ENCODE peak calls at places on chromosomes 12 and 14, in five cellular contexts. L is IMR-90, C is HCT116, U is fibroblast of lung, O is K562. F is an unnamed sample.

GRCh38 chr14:23248601-23249000 is 10.9 kb downstream of the RNF212B start:
- DNase-seq in L (no peak), C (no peak), U (no peak), O (no peak), F (no peak)

GRCh38 chr12:62808166-62808879 is 126.6 kb downstream of the PPM1H start:
- DNase-seq in L (no peak), C (no peak), U (no peak), O (no peak), F (no peak)

GRCh38 chr14:33986804-33987203 is 35.9 kb upstream of the EGLN3 start:
- DNase-seq in L (peak), C (peak), U (peak), O (no peak), F (no peak)

GRCh38 chr12:24948816-24949722 is at the start of gene BCAT1:
- DNase-seq in L (peak), C (no peak), U (peak), O (peak), F (peak)

GRCh38 chr14:104810316-104810715 is 9.4 kb downstream of the ZBTB42 start:
- DNase-seq in L (no peak), C (no peak), U (no peak), O (no peak), F (no peak)

GRCh38 chr12:122079038-122079531 is 529 bp downstream of the MLXIP start:
- DNase-seq in L (no peak), C (no peak), U (no peak), O (no peak), F (peak)

GRCh38 chr12:71201136-71201679 is 43.4 kb upstream of the TSPAN8 start:
- DNase-seq in L (no peak), C (no peak), U (no peak), O (no peak), F (no peak)

GRCh38 chr14:90274808-90275454 is 18.6 kb downstream of the PSMC1 start:
- DNase-seq in L (peak), C (no peak), U (peak), O (no peak), F (no peak)

DNA sequence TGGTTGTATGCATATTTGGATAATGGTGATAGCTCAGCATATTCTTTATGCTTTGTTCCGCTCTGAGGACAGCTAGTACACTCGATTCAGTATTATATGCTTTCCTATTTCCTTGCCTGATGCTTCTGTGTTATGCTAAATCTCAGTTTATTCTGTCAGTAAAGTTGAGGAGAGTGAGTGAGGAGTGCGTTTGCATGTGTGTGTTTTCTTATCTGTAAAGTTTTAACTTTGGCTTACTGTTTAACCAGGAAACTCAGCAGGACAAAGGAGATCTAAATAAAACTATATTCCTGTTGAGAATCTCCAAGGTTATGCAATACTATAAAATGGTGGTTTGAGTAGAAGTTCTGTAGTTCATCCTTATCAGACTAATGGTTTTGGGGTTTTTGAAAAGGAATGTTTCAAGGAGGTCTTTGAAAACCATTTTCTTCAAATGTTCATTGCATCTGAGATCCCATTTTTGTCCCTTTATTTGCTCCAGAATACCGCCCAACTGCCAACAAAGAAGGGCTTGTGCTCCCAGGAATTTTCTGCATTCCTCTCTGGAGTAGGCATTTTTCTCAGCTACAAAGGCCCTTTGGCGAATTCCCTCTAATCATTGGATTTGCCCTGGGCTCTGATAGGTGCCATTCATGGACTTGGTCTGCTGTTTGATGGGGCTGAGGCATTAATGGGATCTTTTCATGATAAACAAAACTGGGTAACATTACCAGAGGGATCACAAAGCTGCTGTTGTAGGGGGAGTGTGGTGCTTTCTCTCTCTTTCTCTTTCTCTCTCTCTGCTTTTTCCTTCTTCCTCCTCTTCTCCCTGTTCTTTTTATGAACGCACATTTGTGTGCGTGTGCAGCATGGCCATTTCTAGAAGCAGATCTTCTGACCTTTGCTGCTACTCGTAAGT is 71.7 kb downstream of the HMGA2 start:
- DNase-seq in L (no peak), C (peak), U (no peak), O (no peak), F (no peak)
- H2AFZ ChIP-seq in L (no peak), C (no peak), U (no peak), O (no peak), F (no peak)

GRCh38 chr12:65860584-65860983 is 36.3 kb downstream of the HMGA2 start:
- DNase-seq in L (no peak), C (no peak), U (no peak), O (no peak), F (no peak)

GRCh38 chr12:65858831-65859230 is 34.5 kb downstream of the HMGA2 start:
- DNase-seq in L (peak), C (no peak), U (peak), O (no peak), F (no peak)

GRCh38 chr12:65856521-65856920 is 32.2 kb downstream of the HMGA2 start:
- DNase-seq in L (no peak), C (no peak), U (no peak), O (no peak), F (no peak)

GRCh38 chr12:65857875-65858274 is 33.6 kb downstream of the HMGA2 start:
- DNase-seq in L (no peak), C (no peak), U (no peak), O (no peak), F (no peak)

DNA sequence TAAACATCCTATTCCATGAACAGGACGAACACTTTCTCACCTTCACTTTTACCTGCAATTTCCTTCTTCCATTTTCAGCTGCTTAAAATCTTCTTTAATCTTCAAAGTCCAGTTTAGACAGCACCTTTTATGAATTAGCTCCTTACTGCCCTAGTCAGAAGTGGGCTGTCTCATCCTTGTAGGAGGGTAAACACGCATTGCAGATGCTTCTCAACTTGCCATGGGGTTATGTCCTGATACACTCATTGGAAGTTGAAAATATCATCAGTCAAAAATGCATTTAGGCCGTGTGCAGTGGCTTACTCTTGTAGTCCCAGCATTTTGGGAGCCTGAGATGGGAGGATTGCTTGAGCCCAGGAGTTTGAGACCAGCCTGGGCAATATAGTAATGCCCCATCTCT is 35.2 kb downstream of the HMGA2 start:
- DNase-seq in L (peak), C (no peak), U (no peak), O (no peak), F (no peak)
- H3K9ac ChIP-seq in L (no peak), C (no peak), U (no peak), O (no peak), F (no peak)

DNA sequence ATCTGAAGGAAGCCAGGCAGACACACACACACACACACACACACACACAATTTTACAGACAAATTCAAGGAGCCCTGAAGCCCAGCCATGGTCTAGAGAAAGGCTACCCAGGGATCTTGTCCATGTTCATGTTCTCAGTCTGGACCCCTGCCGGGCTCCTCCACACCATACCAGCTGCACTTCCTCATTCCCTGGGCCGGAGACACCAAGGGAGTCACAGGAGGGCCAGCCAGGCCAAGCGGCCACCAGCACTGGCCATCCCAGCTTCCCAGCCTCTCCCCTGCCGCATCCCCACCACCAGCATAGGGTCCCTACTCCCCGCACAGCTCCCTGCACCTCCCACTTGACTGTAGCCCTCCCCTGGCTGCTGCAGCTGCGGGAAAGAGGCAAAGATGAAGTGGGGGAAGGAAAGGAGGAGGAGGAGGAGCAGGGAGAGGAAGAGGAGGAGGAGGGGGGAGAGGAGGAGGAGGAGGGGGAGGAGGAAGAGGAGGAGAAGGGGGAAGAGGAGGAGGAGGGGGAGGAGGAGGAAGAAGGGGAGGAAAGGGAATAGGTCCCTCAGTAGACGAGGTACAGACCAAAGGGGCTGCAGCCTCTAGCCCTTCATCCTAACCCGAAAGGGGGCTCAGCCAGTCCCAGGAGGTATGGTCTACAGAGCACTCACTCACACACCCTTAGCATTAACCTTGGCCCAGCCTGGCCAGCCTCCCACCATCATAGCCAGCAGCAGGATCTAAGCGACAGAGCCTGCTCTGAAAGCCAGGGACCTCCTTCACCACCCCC is 293.2 kb downstream of the DPF3 start:
- DNase-seq in L (no peak), C (no peak), U (no peak), O (no peak), F (no peak)
- H2AFZ ChIP-seq in L (peak), C (no peak), U (peak), O (no peak), F (no peak)

DNA sequence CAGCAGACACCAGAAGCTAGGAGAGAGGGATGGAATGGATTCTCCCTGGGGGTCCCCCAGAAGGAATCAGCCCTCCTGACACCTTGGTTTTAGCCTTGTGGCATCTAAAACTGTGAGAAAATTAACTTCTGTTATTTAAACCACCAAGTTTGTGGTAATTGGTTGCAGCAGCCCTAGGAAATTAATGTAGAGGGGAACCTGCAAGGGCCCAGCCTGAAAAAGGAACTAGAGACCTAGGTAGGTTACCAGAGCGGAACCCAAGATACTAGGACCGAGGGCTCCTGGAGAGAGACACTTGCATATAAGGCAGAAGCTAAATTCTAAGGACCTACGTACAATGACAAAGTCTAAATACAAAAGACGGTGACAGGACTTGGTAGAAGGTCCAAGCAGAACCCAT is 8.1 kb upstream of the DENND5B start:
- DNase-seq in L (no peak), C (no peak), U (no peak), O (no peak), F (peak)
- H3K9ac ChIP-seq in L (no peak), C (no peak), U (no peak), O (no peak), F (no peak)

GRCh38 chr12:81809829-81810595 is 50.9 kb upstream of the PPFIA2 start:
- DNase-seq in L (no peak), C (no peak), U (no peak), O (no peak), F (peak)

GRCh38 chr12:81811778-81812125 is 52.6 kb upstream of the PPFIA2 start:
- DNase-seq in L (no peak), C (no peak), U (no peak), O (no peak), F (no peak)

GRCh38 chr12:81811066-81811777 is 52.1 kb upstream of the PPFIA2 start:
- DNase-seq in L (no peak), C (no peak), U (no peak), O (no peak), F (no peak)

GRCh38 chr12:81809113-81809777 is 50.1 kb upstream of the PPFIA2 start:
- DNase-seq in L (no peak), C (no peak), U (no peak), O (no peak), F (no peak)
- H2AFZ ChIP-seq in L (no peak), C (no peak), U (no peak), O (no peak), F (no peak)

DNA sequence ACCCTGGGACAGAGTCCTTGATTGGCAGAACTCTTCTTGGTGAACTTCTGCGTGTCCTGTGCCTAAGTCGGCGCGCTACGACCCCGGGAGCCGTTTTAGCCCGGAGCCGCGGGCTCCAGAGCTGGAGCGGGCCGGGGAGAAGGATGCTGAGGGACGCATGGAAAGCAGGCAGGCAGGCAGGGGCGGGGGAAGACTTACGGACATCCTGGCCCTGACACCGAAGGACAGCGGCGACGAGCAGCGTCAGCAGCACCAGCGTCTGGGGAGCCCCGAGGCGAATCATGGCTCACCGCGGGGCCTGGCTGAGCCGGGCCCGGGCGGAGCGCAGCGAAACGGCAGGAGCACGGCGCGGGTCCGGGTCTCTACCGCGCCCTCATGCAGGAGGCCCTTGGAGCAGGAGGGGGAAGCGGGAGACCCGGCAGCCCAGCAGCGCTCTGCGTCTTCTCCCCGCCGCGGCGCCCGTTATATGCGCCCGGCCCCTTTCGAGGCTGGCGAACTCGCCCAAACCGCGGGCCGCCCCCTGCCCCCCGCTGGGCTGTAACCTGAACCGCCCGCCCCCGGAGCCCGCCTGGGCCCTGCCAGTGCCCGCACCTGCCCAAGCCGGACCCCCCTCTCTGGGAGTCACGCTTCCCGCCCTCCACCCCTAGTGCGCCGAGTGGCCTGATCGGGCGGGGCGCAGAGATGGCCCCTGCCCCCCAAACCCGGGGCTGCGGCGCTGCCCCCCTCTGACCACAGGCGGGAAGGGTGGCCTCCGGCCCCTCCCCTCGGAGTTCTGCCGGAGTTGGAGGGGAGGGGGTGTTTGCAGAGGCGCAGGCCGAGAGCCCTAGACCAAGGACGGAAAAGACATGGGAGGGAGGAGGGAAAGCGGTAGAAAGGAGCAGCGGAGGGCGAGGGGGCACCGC is at the start of gene COL2A1:
- DNase-seq in L (peak), C (no peak), U (peak), O (no peak), F (no peak)
- H3K9ac ChIP-seq in L (no peak), C (no peak), U (no peak), O (no peak), F (no peak)

DNA sequence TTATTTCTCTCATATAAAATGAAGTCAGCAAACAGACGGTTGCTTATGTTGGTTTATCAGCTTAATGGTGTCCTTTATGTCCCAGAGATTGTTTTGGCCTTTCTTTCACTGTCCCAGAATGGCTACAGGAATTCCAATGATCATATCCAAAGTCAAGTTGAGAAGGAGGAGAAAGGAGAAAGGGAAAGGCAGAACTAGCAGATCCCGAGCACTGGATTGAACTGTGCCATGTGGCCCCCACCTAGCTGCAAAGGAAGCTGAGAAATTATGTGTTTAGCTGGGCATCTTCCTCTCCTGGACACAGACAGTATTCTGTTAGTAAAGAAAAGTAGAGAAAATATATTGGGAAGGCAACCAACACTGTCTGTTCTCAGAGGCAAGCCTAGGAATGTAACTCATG is 90.7 kb upstream of the ANO4 start:
- DNase-seq in L (no peak), C (no peak), U (no peak), O (no peak), F (no peak)
- H2AFZ ChIP-seq in L (no peak), C (no peak), U (no peak), O (no peak), F (no peak)

F was measured in Karpas-422.